ENCODE peak calls at places on chromosomes 5 and 9, in ten cellular contexts. One of them, this sample, is unnamed.

GRCh38 chr5:79464695-79465332 is 49.1 kb downstream of the HOMER1 start:
- DNase-seq in cardiac fibroblast: peak; percentile 59
- DNase-seq in WTC11: no peak
- DNase-seq in spleen: no peak
- DNase-seq in glutamatergic neuron: no peak
- DNase-seq in endothelial cell: no peak
- DNase-seq in fibroblast of lung: no peak
- DNase-seq in Peyer's patch: no peak
- DNase-seq in cardiac muscle cell: peak; percentile 36
- DNase-seq in endothelial cell of umbilical vein: peak; percentile 38
- DNase-seq in this sample: peak; percentile 57

GRCh38 chr5:6435356-6435755 is 13.3 kb upstream of the UBE2QL1 start:
- DNase-seq in cardiac fibroblast: peak; percentile 1
- DNase-seq in spleen: no peak
- DNase-seq in cardiac muscle cell: peak; percentile 63
- DNase-seq in glutamatergic neuron: peak; percentile 74
- DNase-seq in Peyer's patch: no peak
- DNase-seq in WTC11: peak; percentile 78
- DNase-seq in endothelial cell: peak; percentile 76
- DNase-seq in endothelial cell of umbilical vein: peak; percentile 56
- DNase-seq in fibroblast of lung: no peak
- DNase-seq in this sample: peak; percentile 81

GRCh38 chr5:123344819-123345426 is 78.3 kb downstream of the CEP120 start:
- DNase-seq in endothelial cell: peak; percentile 8
- DNase-seq in cardiac fibroblast: peak; percentile 67
- DNase-seq in WTC11: peak; percentile 13
- DNase-seq in glutamatergic neuron: no peak
- DNase-seq in cardiac muscle cell: peak; percentile 57
- DNase-seq in Peyer's patch: no peak
- DNase-seq in fibroblast of lung: peak; percentile 36
- DNase-seq in endothelial cell of umbilical vein: peak; percentile 45
- DNase-seq in spleen: no peak
- DNase-seq in this sample: peak; percentile 76

GRCh38 chr9:92059669-92060068 is 55.5 kb downstream of the SPTLC1 start:
- DNase-seq in Peyer's patch: no peak
- DNase-seq in endothelial cell of umbilical vein: no peak
- DNase-seq in cardiac muscle cell: no peak
- DNase-seq in spleen: no peak
- DNase-seq in endothelial cell: no peak
- DNase-seq in cardiac fibroblast: no peak
- DNase-seq in fibroblast of lung: no peak
- DNase-seq in WTC11: no peak
- DNase-seq in glutamatergic neuron: no peak
- DNase-seq in this sample: no peak

GRCh38 chr5:110899566-110900412 is 161.0 kb downstream of the SLC25A46 start:
- DNase-seq in endothelial cell of umbilical vein: no peak
- DNase-seq in cardiac muscle cell: no peak
- DNase-seq in fibroblast of lung: peak; percentile 86
- DNase-seq in Peyer's patch: no peak
- DNase-seq in endothelial cell: no peak
- DNase-seq in WTC11: no peak
- DNase-seq in glutamatergic neuron: no peak
- DNase-seq in cardiac fibroblast: no peak
- DNase-seq in spleen: no peak
- DNase-seq in this sample: peak; percentile 48

GRCh38 chr9:108377382-108377781 is 478.4 kb downstream of the ACTL7B start:
- DNase-seq in cardiac fibroblast: no peak
- DNase-seq in cardiac muscle cell: no peak
- DNase-seq in endothelial cell: no peak
- DNase-seq in endothelial cell of umbilical vein: no peak
- DNase-seq in Peyer's patch: no peak
- DNase-seq in spleen: no peak
- DNase-seq in glutamatergic neuron: no peak
- DNase-seq in fibroblast of lung: no peak
- DNase-seq in WTC11: no peak
- DNase-seq in this sample: no peak

GRCh38 chr9:36136277-36136893 is at the start of gene GLIPR2:
- DNase-seq in cardiac fibroblast: peak; percentile 80
- DNase-seq in endothelial cell: peak; percentile 47
- DNase-seq in spleen: peak; percentile 97
- DNase-seq in WTC11: peak; percentile 60
- DNase-seq in glutamatergic neuron: peak; percentile 71
- DNase-seq in Peyer's patch: peak; percentile 92
- DNase-seq in fibroblast of lung: peak; percentile 68
- DNase-seq in cardiac muscle cell: peak; percentile 88
- DNase-seq in endothelial cell of umbilical vein: peak; percentile 55
- DNase-seq in this sample: peak; percentile 82

GRCh38 chr5:179290681-179291540 is 54.4 kb downstream of the ADAMTS2 start:
- DNase-seq in Peyer's patch: no peak
- DNase-seq in endothelial cell of umbilical vein: no peak
- DNase-seq in WTC11: no peak
- DNase-seq in fibroblast of lung: no peak
- DNase-seq in spleen: peak; percentile 67
- DNase-seq in glutamatergic neuron: peak; percentile 9
- DNase-seq in endothelial cell: no peak
- DNase-seq in cardiac muscle cell: no peak
- DNase-seq in cardiac fibroblast: no peak
- DNase-seq in this sample: no peak

GRCh38 chr9:18726546-18726945 is 252.6 kb downstream of the ADAMTSL1 start:
- DNase-seq in endothelial cell: no peak
- DNase-seq in spleen: no peak
- DNase-seq in cardiac fibroblast: peak; percentile 71
- DNase-seq in WTC11: no peak
- DNase-seq in glutamatergic neuron: no peak
- DNase-seq in fibroblast of lung: no peak
- DNase-seq in endothelial cell of umbilical vein: no peak
- DNase-seq in Peyer's patch: no peak
- DNase-seq in cardiac muscle cell: no peak
- DNase-seq in this sample: no peak

GRCh38 chr5:143696920-143697319 is 115.0 kb upstream of the HMHB1 start:
- DNase-seq in endothelial cell: no peak
- DNase-seq in fibroblast of lung: no peak
- DNase-seq in Peyer's patch: no peak
- DNase-seq in cardiac fibroblast: no peak
- DNase-seq in glutamatergic neuron: no peak
- DNase-seq in endothelial cell of umbilical vein: no peak
- DNase-seq in WTC11: no peak
- DNase-seq in spleen: no peak
- DNase-seq in cardiac muscle cell: no peak
- DNase-seq in this sample: no peak

GRCh38 chr5:90637731-90638130 is 79.1 kb downstream of the ADGRV1 start:
- DNase-seq in cardiac muscle cell: no peak
- DNase-seq in WTC11: no peak
- DNase-seq in cardiac fibroblast: no peak
- DNase-seq in glutamatergic neuron: no peak
- DNase-seq in fibroblast of lung: no peak
- DNase-seq in endothelial cell of umbilical vein: no peak
- DNase-seq in endothelial cell: no peak
- DNase-seq in Peyer's patch: no peak
- DNase-seq in spleen: no peak
- DNase-seq in this sample: no peak

GRCh38 chr5:155082401-155082800 is 68.8 kb downstream of the KIF4B start:
- DNase-seq in endothelial cell of umbilical vein: peak; percentile 63
- DNase-seq in fibroblast of lung: peak; percentile 89
- DNase-seq in cardiac muscle cell: no peak
- DNase-seq in spleen: no peak
- DNase-seq in Peyer's patch: no peak
- DNase-seq in endothelial cell: no peak
- DNase-seq in glutamatergic neuron: no peak
- DNase-seq in WTC11: no peak
- DNase-seq in cardiac fibroblast: peak; percentile 58
- DNase-seq in this sample: no peak

GRCh38 chr9:137213160-137214060 is 7.9 kb downstream of the NDOR1 start:
- DNase-seq in Peyer's patch: no peak
- DNase-seq in cardiac muscle cell: no peak
- DNase-seq in endothelial cell: no peak
- DNase-seq in spleen: no peak
- DNase-seq in endothelial cell of umbilical vein: no peak
- DNase-seq in glutamatergic neuron: no peak
- DNase-seq in cardiac fibroblast: no peak
- DNase-seq in WTC11: no peak
- DNase-seq in fibroblast of lung: no peak
- DNase-seq in this sample: no peak
- TF ChIP-seq CTCF in Peyer's patch: no peak
- TF ChIP-seq CTCF in cardiac muscle cell: no peak
- TF ChIP-seq CTCF in endothelial cell: no peak
- TF ChIP-seq CTCF in spleen: no peak
- TF ChIP-seq CTCF in endothelial cell of umbilical vein: no peak
- TF ChIP-seq CTCF in glutamatergic neuron: no peak
- TF ChIP-seq CTCF in cardiac fibroblast: no peak
- TF ChIP-seq CTCF in WTC11: no peak
- TF ChIP-seq CTCF in fibroblast of lung: peak; percentile 19
- TF ChIP-seq CTCF in this sample: no peak

GRCh38 chr5:73996181-73996770 is 370.3 kb downstream of the ARHGEF28 start:
- DNase-seq in cardiac muscle cell: no peak
- DNase-seq in spleen: no peak
- DNase-seq in endothelial cell of umbilical vein: no peak
- DNase-seq in Peyer's patch: no peak
- DNase-seq in glutamatergic neuron: no peak
- DNase-seq in fibroblast of lung: no peak
- DNase-seq in endothelial cell: no peak
- DNase-seq in WTC11: no peak
- DNase-seq in cardiac fibroblast: no peak
- DNase-seq in this sample: no peak

GRCh38 chr5:73998496-73998895 is 372.5 kb downstream of the ARHGEF28 start:
- DNase-seq in endothelial cell: no peak
- DNase-seq in cardiac muscle cell: no peak
- DNase-seq in Peyer's patch: no peak
- DNase-seq in fibroblast of lung: peak; percentile 48
- DNase-seq in cardiac fibroblast: peak; percentile 16
- DNase-seq in spleen: no peak
- DNase-seq in endothelial cell of umbilical vein: no peak
- DNase-seq in WTC11: no peak
- DNase-seq in glutamatergic neuron: no peak
- DNase-seq in this sample: no peak

GRCh38 chr5:73997936-73998335 is 371.9 kb downstream of the ARHGEF28 start:
- DNase-seq in cardiac muscle cell: no peak
- DNase-seq in endothelial cell: no peak
- DNase-seq in WTC11: no peak
- DNase-seq in Peyer's patch: no peak
- DNase-seq in spleen: no peak
- DNase-seq in endothelial cell of umbilical vein: no peak
- DNase-seq in glutamatergic neuron: no peak
- DNase-seq in fibroblast of lung: no peak
- DNase-seq in cardiac fibroblast: no peak
- DNase-seq in this sample: no peak

GRCh38 chr5:73999306-73999705 is 373.3 kb downstream of the ARHGEF28 start:
- DNase-seq in cardiac muscle cell: no peak
- DNase-seq in WTC11: no peak
- DNase-seq in endothelial cell: no peak
- DNase-seq in endothelial cell of umbilical vein: no peak
- DNase-seq in glutamatergic neuron: no peak
- DNase-seq in Peyer's patch: no peak
- DNase-seq in spleen: no peak
- DNase-seq in fibroblast of lung: no peak
- DNase-seq in cardiac fibroblast: no peak
- DNase-seq in this sample: no peak

DNA sequence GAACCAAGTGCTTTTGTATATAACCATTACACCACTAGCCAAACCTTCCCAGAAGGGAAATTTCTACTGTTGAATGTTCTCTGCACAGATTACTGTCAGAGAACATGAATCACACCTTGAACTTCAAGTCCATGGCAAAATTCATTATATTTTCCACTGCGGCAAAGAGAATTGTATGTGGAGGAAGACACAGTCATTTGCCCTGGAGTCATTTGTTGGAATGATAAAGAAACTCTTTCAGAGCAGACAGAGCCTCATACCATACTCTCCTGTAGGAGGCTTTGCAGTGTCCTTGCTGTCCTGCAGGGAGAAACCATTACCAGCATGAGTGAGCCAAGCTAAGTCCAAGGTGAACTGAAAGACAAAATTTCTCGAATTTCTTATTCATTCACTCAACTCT is 369.0 kb downstream of the ARHGEF28 start:
- DNase-seq in Peyer's patch: no peak
- DNase-seq in endothelial cell of umbilical vein: no peak
- DNase-seq in cardiac fibroblast: no peak
- DNase-seq in spleen: no peak
- DNase-seq in glutamatergic neuron: no peak
- DNase-seq in endothelial cell: no peak
- DNase-seq in WTC11: no peak
- DNase-seq in fibroblast of lung: no peak
- DNase-seq in cardiac muscle cell: no peak
- DNase-seq in this sample: peak; percentile 32
- TF ChIP-seq CTCF in Peyer's patch: no peak
- TF ChIP-seq CTCF in endothelial cell of umbilical vein: no peak
- TF ChIP-seq CTCF in cardiac fibroblast: no peak
- TF ChIP-seq CTCF in spleen: no peak
- TF ChIP-seq CTCF in glutamatergic neuron: no peak
- TF ChIP-seq CTCF in endothelial cell: no peak
- TF ChIP-seq CTCF in WTC11: no peak
- TF ChIP-seq CTCF in fibroblast of lung: no peak
- TF ChIP-seq CTCF in cardiac muscle cell: no peak
- TF ChIP-seq CTCF in this sample: no peak

GRCh38 chr9:89923961-89924504 is 319.2 kb downstream of the GADD45G start:
- DNase-seq in spleen: no peak
- DNase-seq in Peyer's patch: peak; percentile 60
- DNase-seq in fibroblast of lung: peak; percentile 48
- DNase-seq in cardiac fibroblast: no peak
- DNase-seq in WTC11: no peak
- DNase-seq in glutamatergic neuron: no peak
- DNase-seq in endothelial cell: no peak
- DNase-seq in cardiac muscle cell: no peak
- DNase-seq in endothelial cell of umbilical vein: no peak
- DNase-seq in this sample: peak; percentile 6
- TF ChIP-seq CTCF in spleen: no peak
- TF ChIP-seq CTCF in Peyer's patch: peak; percentile 50
- TF ChIP-seq CTCF in fibroblast of lung: peak; percentile 3
- TF ChIP-seq CTCF in cardiac fibroblast: no peak
- TF ChIP-seq CTCF in WTC11: peak; percentile 13
- TF ChIP-seq CTCF in glutamatergic neuron: no peak
- TF ChIP-seq CTCF in endothelial cell: no peak
- TF ChIP-seq CTCF in cardiac muscle cell: no peak
- TF ChIP-seq CTCF in endothelial cell of umbilical vein: no peak
- TF ChIP-seq CTCF in this sample: peak; percentile 34

DNA sequence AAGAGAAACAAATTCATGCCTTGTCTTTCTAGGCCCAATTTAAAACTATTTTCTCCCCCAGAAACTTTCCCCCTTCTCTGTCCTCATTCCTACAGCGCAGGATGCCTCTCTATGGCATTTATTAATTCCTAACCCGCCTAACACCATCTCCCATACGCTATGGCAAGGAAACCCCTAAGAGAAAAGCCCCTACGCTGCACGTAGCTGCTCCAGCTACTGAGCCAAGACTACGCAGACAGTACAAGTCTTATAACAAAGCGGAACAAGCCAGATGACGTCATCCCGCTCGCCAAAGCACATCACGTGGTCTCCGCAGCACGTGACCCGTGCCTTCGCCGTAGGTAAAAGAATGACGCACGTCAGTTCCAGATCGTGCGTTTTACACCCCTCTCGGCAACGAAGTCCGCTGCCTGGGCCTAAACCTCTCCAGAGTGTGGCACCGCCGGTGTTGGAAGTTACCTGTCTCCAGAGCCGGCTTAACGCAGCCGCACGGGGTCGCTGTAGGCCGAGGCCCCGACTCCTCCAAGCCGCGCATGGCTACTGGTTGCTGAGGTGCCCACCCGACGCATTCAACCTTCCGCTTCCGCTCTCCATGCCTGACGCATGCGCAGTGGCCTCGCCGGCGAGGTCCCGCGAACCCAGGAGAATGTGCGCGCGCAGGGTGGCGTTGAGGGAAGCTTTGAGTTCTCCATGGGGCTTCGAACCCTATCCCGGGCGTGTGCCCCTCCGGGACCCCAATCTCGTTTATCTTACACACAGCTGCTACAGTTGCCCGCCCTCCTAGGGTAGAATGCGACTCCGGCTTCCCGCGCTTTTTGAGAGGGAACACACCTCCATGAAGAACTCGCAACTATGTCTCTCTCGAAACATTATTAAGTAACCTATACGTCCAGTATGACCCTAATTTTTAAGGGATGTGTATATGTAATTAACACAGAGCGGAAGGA is at the start of gene TRMO:
- DNase-seq in Peyer's patch: peak; percentile 99
- DNase-seq in endothelial cell of umbilical vein: peak; percentile 98
- DNase-seq in cardiac fibroblast: peak; percentile 99
- DNase-seq in fibroblast of lung: peak; percentile 99
- DNase-seq in spleen: peak; percentile 99
- DNase-seq in endothelial cell: peak; percentile 98
- DNase-seq in WTC11: peak; percentile 93
- DNase-seq in cardiac muscle cell: peak; percentile 95
- DNase-seq in glutamatergic neuron: peak; percentile 99
- DNase-seq in this sample: peak; percentile 97
- TF ChIP-seq CTCF in Peyer's patch: peak; percentile 40
- TF ChIP-seq CTCF in endothelial cell of umbilical vein: peak; percentile 76
- TF ChIP-seq CTCF in cardiac fibroblast: peak; percentile 63
- TF ChIP-seq CTCF in fibroblast of lung: peak; percentile 54
- TF ChIP-seq CTCF in spleen: peak; percentile 62
- TF ChIP-seq CTCF in endothelial cell: peak; percentile 75
- TF ChIP-seq CTCF in WTC11: peak; percentile 39
- TF ChIP-seq CTCF in cardiac muscle cell: peak; percentile 67
- TF ChIP-seq CTCF in glutamatergic neuron: peak; percentile 63
- TF ChIP-seq CTCF in this sample: peak; percentile 60